ENCODE peak calls at places on chromosomes 11 and 22, in five cellular contexts. One of them, this sample, is unnamed.

GRCh38 chr11:14373941-14374646 is 15.1 kb upstream of the RRAS2 start:
- DNase-seq in fibroblast of lung: peak; percentile 80
- DNase-seq in upper lobe of right lung: no peak
- DNase-seq in astrocyte of the spinal cord: peak; percentile 69
- DNase-seq in sigmoid colon: peak; percentile 69
- DNase-seq in this sample: no peak

GRCh38 chr11:116866774-116867455 is 29.5 kb upstream of the APOA1 start:
- DNase-seq in upper lobe of right lung: no peak
- DNase-seq in fibroblast of lung: no peak
- DNase-seq in astrocyte of the spinal cord: no peak
- DNase-seq in sigmoid colon: no peak
- DNase-seq in this sample: no peak

GRCh38 chr11:119706887-119707286 is 22.1 kb downstream of the NECTIN1 start:
- DNase-seq in astrocyte of the spinal cord: no peak
- DNase-seq in sigmoid colon: no peak
- DNase-seq in upper lobe of right lung: no peak
- DNase-seq in fibroblast of lung: no peak
- DNase-seq in this sample: no peak

GRCh38 chr11:40421187-40421586 is 1038.3 kb downstream of the LRRC4C start:
- DNase-seq in astrocyte of the spinal cord: no peak
- DNase-seq in upper lobe of right lung: no peak
- DNase-seq in fibroblast of lung: no peak
- DNase-seq in sigmoid colon: no peak
- DNase-seq in this sample: no peak

GRCh38 chr11:2690596-2691354 is 9.0 kb downstream of the KCNQ1OT1 start:
- DNase-seq in astrocyte of the spinal cord: no peak
- DNase-seq in sigmoid colon: peak; percentile 43
- DNase-seq in fibroblast of lung: no peak
- DNase-seq in upper lobe of right lung: no peak
- DNase-seq in this sample: no peak

GRCh38 chr11:101914349-101914736 is 467 bp upstream of the CEP126 start:
- DNase-seq in astrocyte of the spinal cord: peak; percentile 57
- DNase-seq in fibroblast of lung: peak; percentile 49
- DNase-seq in sigmoid colon: no peak
- DNase-seq in upper lobe of right lung: no peak
- DNase-seq in this sample: no peak

GRCh38 chr11:127157225-127157624 is 156.7 kb upstream of the KIRREL3 start:
- DNase-seq in astrocyte of the spinal cord: no peak
- DNase-seq in sigmoid colon: no peak
- DNase-seq in fibroblast of lung: no peak
- DNase-seq in upper lobe of right lung: no peak
- DNase-seq in this sample: no peak

GRCh38 chr11:27514076-27514475 is 7.5 kb upstream of the LIN7C start:
- DNase-seq in upper lobe of right lung: no peak
- DNase-seq in fibroblast of lung: no peak
- DNase-seq in astrocyte of the spinal cord: no peak
- DNase-seq in sigmoid colon: no peak
- DNase-seq in this sample: no peak

GRCh38 chr11:103798029-103798428 is 238.4 kb upstream of the DDI1 start:
- DNase-seq in fibroblast of lung: peak; percentile 86
- DNase-seq in sigmoid colon: no peak
- DNase-seq in astrocyte of the spinal cord: peak; percentile 69
- DNase-seq in upper lobe of right lung: no peak
- DNase-seq in this sample: no peak

GRCh38 chr11:119340335-119341221 is at the start of gene C1QTNF5:
- DNase-seq in astrocyte of the spinal cord: peak; percentile 63
- DNase-seq in sigmoid colon: peak; percentile 96
- DNase-seq in upper lobe of right lung: peak; percentile 88
- DNase-seq in fibroblast of lung: peak; percentile 71
- DNase-seq in this sample: no peak

GRCh38 chr11:132405728-132406127 is 1035.3 kb downstream of the NTM start:
- DNase-seq in fibroblast of lung: peak; percentile 12
- DNase-seq in sigmoid colon: no peak
- DNase-seq in astrocyte of the spinal cord: no peak
- DNase-seq in upper lobe of right lung: no peak
- DNase-seq in this sample: no peak

GRCh38 chr22:27032121-27032761 is 374.9 kb downstream of the MIAT start:
- DNase-seq in astrocyte of the spinal cord: peak; percentile 17
- DNase-seq in fibroblast of lung: peak; percentile 6
- DNase-seq in upper lobe of right lung: no peak
- DNase-seq in sigmoid colon: peak; percentile 71
- DNase-seq in this sample: no peak

GRCh38 chr22:31248965-31249940 is 37.2 kb downstream of the LIMK2 start:
- DNase-seq in fibroblast of lung: peak; percentile 62
- DNase-seq in astrocyte of the spinal cord: no peak
- DNase-seq in sigmoid colon: peak; percentile 33
- DNase-seq in upper lobe of right lung: no peak
- DNase-seq in this sample: no peak

GRCh38 chr22:23257889-23258825 is 77.8 kb downstream of the BCR start:
- DNase-seq in fibroblast of lung: no peak
- DNase-seq in sigmoid colon: no peak
- DNase-seq in upper lobe of right lung: no peak
- DNase-seq in astrocyte of the spinal cord: no peak
- DNase-seq in this sample: no peak

GRCh38 chr22:41833369-41834004 is 582 bp downstream of the SREBF2 start:
- DNase-seq in astrocyte of the spinal cord: no peak
- DNase-seq in sigmoid colon: peak; percentile 78
- DNase-seq in fibroblast of lung: peak; percentile 45
- DNase-seq in upper lobe of right lung: peak; percentile 81
- DNase-seq in this sample: no peak

GRCh38 chr11:44592125-44592643 is 26.7 kb downstream of the CD82 start:
- DNase-seq in sigmoid colon: peak; percentile 94
- DNase-seq in fibroblast of lung: no peak
- DNase-seq in upper lobe of right lung: no peak
- DNase-seq in astrocyte of the spinal cord: no peak
- DNase-seq in this sample: no peak

GRCh38 chr11:94521684-94522083 is 9.4 kb downstream of the C11orf97 start:
- DNase-seq in fibroblast of lung: no peak
- DNase-seq in sigmoid colon: no peak
- DNase-seq in upper lobe of right lung: no peak
- DNase-seq in astrocyte of the spinal cord: no peak
- DNase-seq in this sample: no peak

GRCh38 chr11:102109896-102110760 is at the start of gene YAP1:
- DNase-seq in astrocyte of the spinal cord: peak; percentile 97
- DNase-seq in sigmoid colon: peak; percentile 94
- DNase-seq in upper lobe of right lung: peak; percentile 95
- DNase-seq in fibroblast of lung: peak; percentile 97
- DNase-seq in this sample: no peak

GRCh38 chr11:18105086-18105801 is 638 bp downstream of the SAAL1 start:
- DNase-seq in upper lobe of right lung: no peak
- DNase-seq in sigmoid colon: no peak
- DNase-seq in astrocyte of the spinal cord: no peak
- DNase-seq in fibroblast of lung: no peak
- DNase-seq in this sample: no peak

GRCh38 chr11:597166-597725 is 18.5 kb downstream of the IRF7 start:
- DNase-seq in sigmoid colon: no peak
- DNase-seq in astrocyte of the spinal cord: no peak
- DNase-seq in upper lobe of right lung: no peak
- DNase-seq in fibroblast of lung: no peak
- DNase-seq in this sample: no peak

GRCh38 chr22:25235547-25236290 is 16.3 kb downstream of the CRYBB2 start:
- DNase-seq in upper lobe of right lung: peak; percentile 89
- DNase-seq in sigmoid colon: no peak
- DNase-seq in fibroblast of lung: peak; percentile 77
- DNase-seq in astrocyte of the spinal cord: peak; percentile 67
- DNase-seq in this sample: peak; percentile 14

GRCh38 chr22:45608763-45609180 is 62.9 kb upstream of the ATXN10 start:
- DNase-seq in sigmoid colon: no peak
- DNase-seq in astrocyte of the spinal cord: peak; percentile 81
- DNase-seq in fibroblast of lung: peak; percentile 98
- DNase-seq in upper lobe of right lung: no peak
- DNase-seq in this sample: peak; percentile 88

GRCh38 chr22:49931863-49932262 is 13.4 kb downstream of the CRELD2 start:
- DNase-seq in sigmoid colon: no peak
- DNase-seq in astrocyte of the spinal cord: no peak
- DNase-seq in fibroblast of lung: no peak
- DNase-seq in upper lobe of right lung: no peak
- DNase-seq in this sample: no peak

GRCh38 chr11:126416542-126417090 is 61.1 kb downstream of the ST3GAL4 start:
- DNase-seq in astrocyte of the spinal cord: peak; percentile 85
- DNase-seq in fibroblast of lung: peak; percentile 80
- DNase-seq in sigmoid colon: peak; percentile 96
- DNase-seq in upper lobe of right lung: peak; percentile 94
- DNase-seq in this sample: no peak

GRCh38 chr11:65391007-65391406 is 4.6 kb downstream of the FRMD8 start:
- DNase-seq in upper lobe of right lung: no peak
- DNase-seq in fibroblast of lung: peak; percentile 35
- DNase-seq in sigmoid colon: peak; percentile 69
- DNase-seq in astrocyte of the spinal cord: peak; percentile 18
- DNase-seq in this sample: no peak

GRCh38 chr11:74237541-74237940 is 66.5 kb downstream of the PPME1 start:
- DNase-seq in fibroblast of lung: no peak
- DNase-seq in sigmoid colon: no peak
- DNase-seq in upper lobe of right lung: no peak
- DNase-seq in astrocyte of the spinal cord: no peak
- DNase-seq in this sample: no peak
- H3K4me3 ChIP-seq in fibroblast of lung: no peak overlapping the region
- H3K4me3 ChIP-seq in sigmoid colon: no peak overlapping the region
- H3K4me3 ChIP-seq in upper lobe of right lung: no peak overlapping the region
- H3K4me3 ChIP-seq in astrocyte of the spinal cord: no peak overlapping the region
- H3K4me3 ChIP-seq in this sample: no peak overlapping the region

GRCh38 chr11:71562120-71562519 is 3.2 kb upstream of the KRTAP5-10 start:
- DNase-seq in upper lobe of right lung: no peak
- DNase-seq in sigmoid colon: no peak
- DNase-seq in fibroblast of lung: no peak
- DNase-seq in astrocyte of the spinal cord: no peak
- DNase-seq in this sample: no peak

GRCh38 chr11:71566081-71566620 is 788 bp downstream of the KRTAP5-10 start:
- DNase-seq in fibroblast of lung: no peak
- DNase-seq in sigmoid colon: no peak
- DNase-seq in upper lobe of right lung: no peak
- DNase-seq in astrocyte of the spinal cord: no peak
- DNase-seq in this sample: no peak

GRCh38 chr11:71565263-71565662 is at the start of gene KRTAP5-10:
- DNase-seq in upper lobe of right lung: no peak
- DNase-seq in sigmoid colon: no peak
- DNase-seq in fibroblast of lung: no peak
- DNase-seq in astrocyte of the spinal cord: no peak
- DNase-seq in this sample: no peak

GRCh38 chr11:71564430-71564829 is 933 bp upstream of the KRTAP5-10 start:
- DNase-seq in astrocyte of the spinal cord: no peak
- DNase-seq in sigmoid colon: no peak
- DNase-seq in fibroblast of lung: no peak
- DNase-seq in upper lobe of right lung: no peak
- DNase-seq in this sample: no peak

DNA sequence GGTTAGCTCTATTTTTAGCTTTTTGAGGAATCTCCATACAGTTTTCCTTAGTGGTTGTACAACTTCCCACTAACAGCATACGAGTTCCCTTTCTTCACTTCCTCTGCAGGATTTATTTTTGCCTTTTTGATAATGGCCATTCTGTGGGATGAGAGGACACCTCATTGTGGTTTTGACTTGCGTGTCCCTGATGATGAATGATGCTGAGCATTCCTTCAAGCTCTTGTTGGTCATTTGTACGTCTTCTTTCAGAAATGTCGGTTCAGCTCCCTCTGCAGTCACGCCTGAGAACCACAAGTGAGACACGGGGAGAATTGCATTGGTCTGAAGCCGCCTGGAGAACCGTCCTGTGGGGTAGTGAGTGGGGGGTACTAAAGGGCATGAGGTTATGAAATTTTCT is 2.0 kb upstream of the KRTAP5-10 start:
- DNase-seq in fibroblast of lung: peak; percentile 39
- DNase-seq in upper lobe of right lung: no peak
- DNase-seq in astrocyte of the spinal cord: peak; percentile 7
- DNase-seq in sigmoid colon: no peak
- DNase-seq in this sample: no peak
- TF ChIP-seq CTCF in fibroblast of lung: peak; percentile 26
- TF ChIP-seq CTCF in upper lobe of right lung: peak; percentile 19
- TF ChIP-seq CTCF in astrocyte of the spinal cord: peak; percentile 37
- TF ChIP-seq CTCF in sigmoid colon: no peak
- TF ChIP-seq CTCF in this sample: peak; percentile 34

DNA sequence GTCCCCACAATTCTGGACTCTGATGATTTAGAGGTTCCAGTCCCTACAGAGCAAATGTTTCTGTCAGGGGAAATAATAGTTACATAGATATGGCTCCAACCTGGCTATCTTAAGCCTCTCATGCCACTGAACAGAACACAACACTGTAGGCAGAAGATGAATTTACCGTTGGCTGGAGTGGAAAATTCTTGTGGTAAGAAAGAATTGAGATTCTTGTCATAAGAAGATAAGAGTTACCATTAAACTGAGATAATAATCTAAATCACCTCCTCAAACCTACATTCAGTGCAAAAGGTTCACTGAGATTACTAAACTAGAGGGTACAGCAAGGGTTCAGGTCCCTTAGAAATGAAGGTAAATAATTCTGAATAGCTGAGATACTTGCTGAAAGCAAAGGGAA is 10.1 kb upstream of the NAALAD2 start:
- DNase-seq in upper lobe of right lung: no peak
- DNase-seq in fibroblast of lung: peak; percentile 52
- DNase-seq in astrocyte of the spinal cord: no peak
- DNase-seq in sigmoid colon: no peak
- DNase-seq in this sample: no peak
- H3K4me3 ChIP-seq in upper lobe of right lung: no peak overlapping the region
- H3K4me3 ChIP-seq in fibroblast of lung: no peak overlapping the region
- H3K4me3 ChIP-seq in astrocyte of the spinal cord: no peak overlapping the region
- H3K4me3 ChIP-seq in sigmoid colon: no peak overlapping the region
- H3K4me3 ChIP-seq in this sample: no peak overlapping the region

GRCh38 chr11:75442161-75442885 is 9.3 kb upstream of the KLHL35 start:
- DNase-seq in astrocyte of the spinal cord: no peak
- DNase-seq in fibroblast of lung: no peak
- DNase-seq in upper lobe of right lung: no peak
- DNase-seq in sigmoid colon: no peak
- DNase-seq in this sample: no peak
- TF ChIP-seq CTCF in astrocyte of the spinal cord: no peak
- TF ChIP-seq CTCF in fibroblast of lung: no peak
- TF ChIP-seq CTCF in upper lobe of right lung: no peak
- TF ChIP-seq CTCF in sigmoid colon: no peak
- TF ChIP-seq CTCF in this sample: no peak

DNA sequence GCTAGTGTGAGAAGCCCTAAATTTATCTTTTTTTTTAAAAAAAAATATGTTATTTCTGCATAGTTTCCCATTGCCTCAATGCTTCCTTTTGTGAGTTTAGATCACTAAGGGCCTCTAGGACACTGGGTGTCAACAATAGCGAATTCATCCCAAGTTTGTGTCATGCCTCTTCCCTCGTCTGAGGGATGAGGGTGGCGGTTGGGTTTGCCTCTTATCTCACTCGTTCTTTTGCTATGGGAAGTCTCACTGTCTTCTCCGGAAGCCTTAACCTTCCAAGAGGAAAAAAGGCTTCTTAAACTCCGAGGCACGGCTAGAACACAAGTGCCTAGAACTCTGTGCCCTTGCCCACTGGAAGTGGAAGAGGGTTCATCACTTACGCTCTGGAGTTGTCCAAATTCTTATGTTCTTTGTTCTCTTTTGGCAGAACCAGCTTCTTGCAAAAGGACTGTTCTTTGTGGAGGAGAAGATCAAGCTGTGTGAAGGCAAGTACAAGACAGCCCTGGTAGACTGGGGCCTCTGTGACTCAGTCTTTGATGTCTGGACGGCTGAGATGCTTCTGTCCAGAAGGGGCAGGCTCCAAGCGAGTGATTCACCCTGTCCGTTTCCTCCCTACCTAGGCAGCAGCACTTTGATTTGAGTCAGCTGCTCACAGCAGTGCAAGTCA is 78.5 kb downstream of the TRAF6 start:
- DNase-seq in fibroblast of lung: peak; percentile 99
- DNase-seq in astrocyte of the spinal cord: peak; percentile 98
- DNase-seq in sigmoid colon: peak; percentile 90
- DNase-seq in upper lobe of right lung: no peak
- DNase-seq in this sample: peak; percentile 93
- H3K4me3 ChIP-seq in fibroblast of lung: peak overlapping the region; percentile 11
- H3K4me3 ChIP-seq in astrocyte of the spinal cord: peak overlapping the region; percentile 22
- H3K4me3 ChIP-seq in sigmoid colon: no peak overlapping the region
- H3K4me3 ChIP-seq in upper lobe of right lung: no peak overlapping the region
- H3K4me3 ChIP-seq in this sample: no peak overlapping the region

GRCh38 chr11:57248780-57249383 is 11.8 kb upstream of the APLNR start:
- DNase-seq in astrocyte of the spinal cord: peak; percentile 54
- DNase-seq in fibroblast of lung: peak; percentile 50
- DNase-seq in sigmoid colon: peak; percentile 79
- DNase-seq in upper lobe of right lung: no peak
- DNase-seq in this sample: no peak
- TF ChIP-seq CTCF in astrocyte of the spinal cord: peak; percentile 70
- TF ChIP-seq CTCF in fibroblast of lung: peak; percentile 88
- TF ChIP-seq CTCF in sigmoid colon: peak; percentile 58
- TF ChIP-seq CTCF in upper lobe of right lung: peak; percentile 61
- TF ChIP-seq CTCF in this sample: peak; percentile 73